ENCODE peak calls at places on chromosomes 2 and 18, in four cellular contexts. One of them, this sample, is unnamed. For H3K4me1, the result is how much of the 10 kb centered on the place peaks cover.

GRCh38 chr2:195343942-195344530 is 313.0 kb upstream of the SLC39A10 start:
- DNase-seq in A673: no peak
- DNase-seq in tibial nerve: no peak
- DNase-seq in psoas muscle: no peak
- DNase-seq in this sample: no peak

GRCh38 chr2:50395510-50396300 is 636.2 kb downstream of the NRXN1 start:
- DNase-seq in tibial nerve: no peak
- DNase-seq in psoas muscle: no peak
- DNase-seq in A673: no peak
- DNase-seq in this sample: no peak

GRCh38 chr18:76494181-76494540 is 881 bp downstream of the ZNF516 start:
- DNase-seq in A673: peak
- DNase-seq in tibial nerve: peak
- DNase-seq in psoas muscle: peak
- DNase-seq in this sample: no peak

GRCh38 chr18:54148151-54148550 is 76.3 kb downstream of the MBD2 start:
- DNase-seq in psoas muscle: no peak
- DNase-seq in tibial nerve: no peak
- DNase-seq in A673: no peak
- DNase-seq in this sample: no peak

GRCh38 chr18:78138993-78139496 is 840.6 kb upstream of the SALL3 start:
- DNase-seq in psoas muscle: no peak
- DNase-seq in A673: no peak
- DNase-seq in tibial nerve: no peak
- DNase-seq in this sample: no peak

GRCh38 chr2:40281021-40281940 is 170.6 kb downstream of the SLC8A1 start:
- DNase-seq in A673: no peak
- DNase-seq in tibial nerve: no peak
- DNase-seq in psoas muscle: no peak
- DNase-seq in this sample: no peak

GRCh38 chr2:48474599-48475298 is 55.2 kb upstream of the STON1 start:
- DNase-seq in tibial nerve: no peak
- DNase-seq in psoas muscle: no peak
- DNase-seq in A673: no peak
- DNase-seq in this sample: no peak

GRCh38 chr2:120343100-120343432 is 2.9 kb upstream of the INHBB start:
- DNase-seq in psoas muscle: no peak
- DNase-seq in A673: no peak
- DNase-seq in tibial nerve: no peak
- DNase-seq in this sample: no peak

GRCh38 chr2:71667256-71668182 is 214.2 kb downstream of the DYSF start:
- DNase-seq in tibial nerve: no peak
- DNase-seq in A673: no peak
- DNase-seq in psoas muscle: no peak
- DNase-seq in this sample: no peak

GRCh38 chr18:13366131-13366530 is 147.6 kb downstream of the LDLRAD4 start:
- DNase-seq in psoas muscle: no peak
- DNase-seq in tibial nerve: no peak
- DNase-seq in A673: peak
- DNase-seq in this sample: no peak

GRCh38 chr2:203453858-203454451 is 81.1 kb downstream of the RAPH1 start:
- DNase-seq in A673: peak
- DNase-seq in psoas muscle: no peak
- DNase-seq in tibial nerve: no peak
- DNase-seq in this sample: no peak

GRCh38 chr2:109266998-109267854 is 138.2 kb downstream of the SH3RF3 start:
- DNase-seq in A673: no peak
- DNase-seq in psoas muscle: no peak
- DNase-seq in tibial nerve: no peak
- DNase-seq in this sample: no peak

GRCh38 chr2:42196403-42197267 is 27.5 kb downstream of the EML4 start:
- DNase-seq in psoas muscle: no peak
- DNase-seq in tibial nerve: no peak
- DNase-seq in A673: peak
- DNase-seq in this sample: peak

GRCh38 chr2:212027681-212028628 is 510.6 kb downstream of the ERBB4 start:
- DNase-seq in tibial nerve: no peak
- DNase-seq in A673: no peak
- DNase-seq in psoas muscle: no peak
- DNase-seq in this sample: no peak

GRCh38 chr2:158094487-158095092 is 7.1 kb upstream of the UPP2 start:
- DNase-seq in psoas muscle: no peak
- DNase-seq in A673: no peak
- DNase-seq in tibial nerve: no peak
- DNase-seq in this sample: no peak

GRCh38 chr2:96927420-96928171 is 57.7 kb upstream of the SEMA4C start:
- DNase-seq in tibial nerve: no peak
- DNase-seq in A673: peak
- DNase-seq in psoas muscle: peak
- DNase-seq in this sample: no peak

GRCh38 chr2:129619471-129619870 is 360.0 kb upstream of the RAB6C start:
- DNase-seq in psoas muscle: no peak
- DNase-seq in tibial nerve: no peak
- DNase-seq in A673: peak
- DNase-seq in this sample: no peak

GRCh38 chr2:65464604-65465003 is 32.2 kb upstream of the SPRED2 start:
- DNase-seq in psoas muscle: no peak
- DNase-seq in tibial nerve: no peak
- DNase-seq in A673: peak
- DNase-seq in this sample: no peak

GRCh38 chr2:28437142-28437835 is 44.6 kb downstream of the FOSL2 start:
- DNase-seq in tibial nerve: no peak
- DNase-seq in psoas muscle: no peak
- DNase-seq in A673: no peak
- DNase-seq in this sample: no peak

GRCh38 chr2:94939349-94939748 is 68.1 kb downstream of the TEKT4 start:
- DNase-seq in A673: no peak
- DNase-seq in psoas muscle: no peak
- DNase-seq in tibial nerve: no peak
- DNase-seq in this sample: no peak

GRCh38 chr2:206858972-206859739 is 80.2 kb upstream of the CPO start:
- DNase-seq in psoas muscle: no peak
- DNase-seq in A673: no peak
- DNase-seq in tibial nerve: no peak
- DNase-seq in this sample: no peak

GRCh38 chr2:111945444-111946293 is 47.3 kb downstream of the MERTK start:
- DNase-seq in psoas muscle: no peak
- DNase-seq in tibial nerve: no peak
- DNase-seq in A673: no peak
- DNase-seq in this sample: no peak

GRCh38 chr2:10447300-10448207 is 573 bp downstream of the ODC1 start:
- DNase-seq in tibial nerve: no peak
- DNase-seq in A673: peak
- DNase-seq in psoas muscle: no peak
- DNase-seq in this sample: no peak

GRCh38 chr2:675982-676646 is 1.1 kb downstream of the TMEM18 start:
- DNase-seq in tibial nerve: no peak
- DNase-seq in A673: no peak
- DNase-seq in psoas muscle: peak
- DNase-seq in this sample: no peak

GRCh38 chr2:13652531-13653313 is 936.0 kb downstream of the TRIB2 start:
- DNase-seq in psoas muscle: no peak
- DNase-seq in A673: no peak
- DNase-seq in tibial nerve: no peak
- DNase-seq in this sample: no peak

GRCh38 chr18:75128051-75128605 is 80.8 kb downstream of the PTGR3 start:
- DNase-seq in psoas muscle: no peak
- DNase-seq in tibial nerve: no peak
- DNase-seq in A673: no peak
- DNase-seq in this sample: no peak

GRCh38 chr18:58960946-58961722 is 96.5 kb downstream of the ZNF532 start:
- DNase-seq in psoas muscle: peak
- DNase-seq in tibial nerve: no peak
- DNase-seq in A673: no peak
- DNase-seq in this sample: no peak

GRCh38 chr2:158457826-158458616 is 1.3 kb downstream of the PKP4 start:
- DNase-seq in A673: peak
- DNase-seq in tibial nerve: peak
- DNase-seq in psoas muscle: no peak
- DNase-seq in this sample: peak

GRCh38 chr2:212282596-212283330 is 255.8 kb downstream of the ERBB4 start:
- DNase-seq in A673: peak
- DNase-seq in psoas muscle: no peak
- DNase-seq in tibial nerve: no peak
- DNase-seq in this sample: no peak

GRCh38 chr2:15808980-15809379 is 131.4 kb upstream of the MYCN start:
- DNase-seq in A673: no peak
- DNase-seq in tibial nerve: no peak
- DNase-seq in psoas muscle: no peak
- DNase-seq in this sample: no peak

GRCh38 chr2:96245609-96246390 is 20.0 kb downstream of the TMEM127 start:
- DNase-seq in tibial nerve: no peak
- DNase-seq in psoas muscle: no peak
- DNase-seq in A673: no peak
- DNase-seq in this sample: no peak

GRCh38 chr18:10085405-10085804 is 171.6 kb downstream of the VAPA start:
- DNase-seq in psoas muscle: no peak
- DNase-seq in tibial nerve: no peak
- DNase-seq in A673: no peak
- DNase-seq in this sample: no peak

GRCh38 chr18:79921984-79922965 is 29.2 kb downstream of the SLC66A2 start:
- DNase-seq in A673: no peak
- DNase-seq in tibial nerve: no peak
- DNase-seq in psoas muscle: no peak
- DNase-seq in this sample: no peak

GRCh38 chr2:7437122-7437521 is 519.9 kb downstream of the RNF144A start:
- DNase-seq in tibial nerve: no peak
- DNase-seq in A673: no peak
- DNase-seq in psoas muscle: no peak
- DNase-seq in this sample: no peak

GRCh38 chr2:149061119-149061518 is 22.6 kb downstream of the LYPD6B start:
- DNase-seq in psoas muscle: no peak
- DNase-seq in A673: no peak
- DNase-seq in tibial nerve: no peak
- DNase-seq in this sample: no peak

GRCh38 chr2:197786010-197786877 is 1.1 kb upstream of the BOLL start:
- DNase-seq in psoas muscle: peak
- DNase-seq in tibial nerve: no peak
- DNase-seq in A673: peak
- DNase-seq in this sample: peak

DNA sequence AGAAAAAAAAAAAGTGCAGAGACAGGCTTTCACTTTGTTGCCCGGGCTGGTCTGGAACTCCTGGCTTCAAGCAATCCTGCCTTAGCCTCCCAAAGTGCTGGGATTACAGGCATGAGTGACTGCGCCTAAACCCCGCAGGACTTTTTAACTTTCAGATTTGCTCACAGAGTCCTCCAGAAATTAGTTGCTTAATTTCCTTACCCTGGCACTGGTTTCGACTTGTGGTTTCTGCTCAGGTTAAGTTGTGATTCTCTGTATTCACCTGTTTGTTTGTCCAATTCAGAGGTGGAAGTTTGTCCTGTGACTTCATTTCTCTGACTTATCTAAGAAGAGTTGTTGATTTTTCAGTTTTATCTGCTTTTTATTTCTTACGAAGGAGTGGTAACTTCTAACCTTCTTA is 238.1 kb downstream of the TMEM182 start:
- DNase-seq in psoas muscle: no peak
- DNase-seq in tibial nerve: no peak
- DNase-seq in A673: no peak
- DNase-seq in this sample: no peak
- H3K27ac ChIP-seq in psoas muscle: no peak
- H3K27ac ChIP-seq in tibial nerve: no peak
- H3K27ac ChIP-seq in A673: no peak
- H3K27ac ChIP-seq in this sample: no peak

GRCh38 chr2:190977505-190977904 is 36.5 kb downstream of the STAT1 start:
- DNase-seq in A673: no peak
- DNase-seq in tibial nerve: no peak
- DNase-seq in psoas muscle: no peak
- DNase-seq in this sample: no peak
- H3K4me1 ChIP-seq in A673: under half
- H3K4me1 ChIP-seq in tibial nerve: under half
- H3K4me1 ChIP-seq in psoas muscle: under half
- H3K4me1 ChIP-seq in this sample: under half

GRCh38 chr2:226554726-226555125 is 244.9 kb downstream of the IRS1 start:
- DNase-seq in psoas muscle: no peak
- DNase-seq in tibial nerve: no peak
- DNase-seq in A673: no peak
- DNase-seq in this sample: no peak
- H3K27ac ChIP-seq in psoas muscle: no peak
- H3K27ac ChIP-seq in tibial nerve: no peak
- H3K27ac ChIP-seq in A673: no peak
- H3K27ac ChIP-seq in this sample: no peak

DNA sequence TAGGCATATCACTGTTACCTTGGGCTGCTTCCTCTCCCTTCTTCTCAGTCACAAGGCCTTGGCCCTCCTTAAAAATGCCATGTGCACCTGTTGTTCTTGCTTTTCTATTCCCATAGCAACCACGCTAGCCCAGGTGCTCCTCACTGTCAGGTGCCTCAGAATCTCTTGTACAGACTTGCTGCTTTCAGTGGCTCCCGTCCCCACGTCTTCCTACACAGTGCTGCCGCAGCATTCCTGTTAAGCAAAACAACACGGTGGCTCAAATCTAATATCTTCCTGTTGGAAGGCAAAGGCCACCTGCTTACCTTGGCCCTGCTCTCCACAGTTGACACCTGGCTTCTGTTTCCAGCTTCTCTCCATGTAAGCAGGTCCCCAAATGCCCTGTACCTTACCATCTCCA is 240.2 kb downstream of the PRKCE start:
- DNase-seq in psoas muscle: no peak
- DNase-seq in tibial nerve: no peak
- DNase-seq in A673: no peak
- DNase-seq in this sample: no peak
- H3K4me1 ChIP-seq in psoas muscle: under half
- H3K4me1 ChIP-seq in tibial nerve: under half
- H3K4me1 ChIP-seq in A673: under half
- H3K4me1 ChIP-seq in this sample: under half

GRCh38 chr2:156864230-156864629 is 393.3 kb upstream of the GALNT5 start:
- DNase-seq in psoas muscle: no peak
- DNase-seq in tibial nerve: no peak
- DNase-seq in A673: no peak
- DNase-seq in this sample: no peak

GRCh38 chr2:156867201-156867600 is 390.3 kb upstream of the GALNT5 start:
- DNase-seq in psoas muscle: no peak
- DNase-seq in A673: no peak
- DNase-seq in tibial nerve: no peak
- DNase-seq in this sample: no peak

GRCh38 chr2:156864753-156865152 is 392.8 kb upstream of the GALNT5 start:
- DNase-seq in psoas muscle: no peak
- DNase-seq in A673: no peak
- DNase-seq in tibial nerve: no peak
- DNase-seq in this sample: no peak
- H3K27ac ChIP-seq in psoas muscle: no peak
- H3K27ac ChIP-seq in A673: no peak
- H3K27ac ChIP-seq in tibial nerve: no peak
- H3K27ac ChIP-seq in this sample: no peak

GRCh38 chr2:189579585-189579984 is 1.0 kb downstream of the SLC40A1 start:
- DNase-seq in tibial nerve: no peak
- DNase-seq in psoas muscle: no peak
- DNase-seq in A673: no peak
- DNase-seq in this sample: no peak
- H3K4me1 ChIP-seq in tibial nerve: under half
- H3K4me1 ChIP-seq in psoas muscle: under half
- H3K4me1 ChIP-seq in A673: under half
- H3K4me1 ChIP-seq in this sample: under half

GRCh38 chr2:209368924-209369323 is 54.9 kb upstream of the MAP2 start:
- DNase-seq in psoas muscle: no peak
- DNase-seq in tibial nerve: no peak
- DNase-seq in A673: no peak
- DNase-seq in this sample: no peak
- H3K27ac ChIP-seq in psoas muscle: no peak
- H3K27ac ChIP-seq in tibial nerve: no peak
- H3K27ac ChIP-seq in A673: no peak
- H3K27ac ChIP-seq in this sample: no peak